ENCODE peak calls at places on chromosome 4, in seven cellular contexts. W is ovary; H is fibroblast of lung; J is CD8-positive, alpha-beta T cell; M is lung; O is CD4-positive, CD25-positive, alpha-beta regulatory T cell; L is adrenal gland. P is an unnamed sample. For H3K27me3 and H3K9me3, the result is how much of the 10 kb centered on the place peaks cover.

GRCh38 chr4:123418486-123418931 is 21.9 kb downstream of the SPRY1 start:
- DNase-seq in L (no peak), H (peak), W (no peak), J (no peak), M (peak), O (peak), P (peak)

GRCh38 chr4:55318541-55319129 is 27.4 kb upstream of the SRD5A3 start:
- DNase-seq in O (no peak), L (no peak), J (no peak), M (no peak), W (no peak), H (no peak), P (no peak)

GRCh38 chr4:67327245-67327860 is 217.9 kb downstream of the CENPC start:
- DNase-seq in H (peak), M (peak), W (no peak), O (peak), L (peak), J (peak), P (peak)

GRCh38 chr4:162498168-162498567 is 334.4 kb upstream of the FSTL5 start:
- DNase-seq in H (no peak), J (no peak), W (no peak), O (no peak), L (no peak), M (no peak), P (no peak)

GRCh38 chr4:77579406-77580076 is 26.1 kb upstream of the CXCL13 start:
- DNase-seq in O (no peak), L (no peak), M (no peak), H (peak), W (no peak), J (no peak), P (peak)

GRCh38 chr4:143406523-143406922 is 69.8 kb downstream of the GAB1 start:
- DNase-seq in J (no peak), W (peak), L (peak), M (peak), H (peak), O (no peak), P (peak)

GRCh38 chr4:26803462-26803861 is 57.2 kb upstream of the STIM2 start:
- DNase-seq in L (no peak), H (peak), M (no peak), W (no peak), J (no peak), O (no peak), P (peak)

GRCh38 chr4:81954266-81954665 is 419.5 kb downstream of the HNRNPD start:
- DNase-seq in W (no peak), O (no peak), L (no peak), H (no peak), J (no peak), M (no peak), P (no peak)

GRCh38 chr4:244471-244870 is 60.8 kb downstream of the ZNF732 start:
- DNase-seq in L (peak), M (peak), J (peak), O (peak), W (no peak), H (peak), P (no peak)

GRCh38 chr4:155666701-155667537 is at the start of gene GUCY1A1:
- DNase-seq in H (peak), M (peak), O (peak), W (no peak), L (peak), J (peak), P (peak)

GRCh38 chr4:47615385-47615784 is 130.3 kb downstream of the ATP10D start:
- DNase-seq in L (no peak), M (no peak), W (no peak), H (peak), J (no peak), O (no peak), P (no peak)

GRCh38 chr4:140952709-140953108 is 180.6 kb downstream of the RNF150 start:
- DNase-seq in L (no peak), M (no peak), W (no peak), J (no peak), O (no peak), H (peak), P (no peak)

GRCh38 chr4:89382439-89382838 is 74.8 kb upstream of the GPRIN3 start:
- DNase-seq in H (peak), J (no peak), M (no peak), W (no peak), O (no peak), L (no peak), P (no peak)

GRCh38 chr4:8021796-8022195 is 82.1 kb upstream of the AFAP1 start:
- DNase-seq in M (no peak), O (no peak), J (no peak), H (no peak), L (no peak), W (no peak), P (no peak)
- H3K27me3 ChIP-seq in M (under half), O (under half), J (under half), H (under half), L (under half), W (under half), P (under half)

DNA sequence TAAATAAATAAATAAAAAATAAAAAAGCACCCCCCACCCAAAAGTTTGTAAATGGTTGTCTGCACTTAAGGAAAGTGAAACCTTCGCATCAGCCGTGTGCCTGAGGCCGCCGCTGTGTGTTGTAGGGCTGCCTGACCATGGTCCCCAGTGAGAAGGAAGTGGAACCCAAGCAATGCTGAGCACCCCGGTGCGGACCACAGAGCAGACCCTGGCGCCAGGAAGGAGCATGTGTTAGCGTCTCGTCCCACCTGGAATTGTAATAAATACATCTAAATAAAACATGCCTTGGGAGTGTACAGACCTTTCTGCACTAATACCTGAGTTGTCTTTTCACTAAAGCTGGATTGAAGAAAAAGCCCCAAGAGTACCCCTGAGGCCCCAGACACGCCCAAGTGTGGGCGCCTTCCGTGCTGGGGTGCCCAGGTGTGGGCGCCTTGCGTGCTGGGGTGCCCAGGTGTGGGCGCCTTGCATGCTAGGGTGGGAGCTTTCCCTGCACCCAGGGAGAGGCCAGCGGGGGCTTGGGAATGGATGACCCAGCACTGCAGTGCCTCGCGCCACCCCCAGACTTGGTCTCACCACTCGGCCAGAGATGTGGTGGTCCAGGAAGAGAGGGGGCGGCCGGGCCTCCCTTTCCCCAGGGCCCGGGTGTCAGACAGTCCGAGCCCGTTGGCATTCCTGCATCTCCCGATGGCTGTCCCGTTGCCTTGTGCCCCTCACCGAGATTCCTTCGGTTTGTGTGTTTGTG is 33.7 kb downstream of the HTT-AS start:
- DNase-seq in M (no peak), W (no peak), L (no peak), J (no peak), O (no peak), H (no peak), P (no peak)
- H3K4me3 ChIP-seq in M (peak), W (no peak), L (no peak), J (peak), O (no peak), H (peak), P (peak)

DNA sequence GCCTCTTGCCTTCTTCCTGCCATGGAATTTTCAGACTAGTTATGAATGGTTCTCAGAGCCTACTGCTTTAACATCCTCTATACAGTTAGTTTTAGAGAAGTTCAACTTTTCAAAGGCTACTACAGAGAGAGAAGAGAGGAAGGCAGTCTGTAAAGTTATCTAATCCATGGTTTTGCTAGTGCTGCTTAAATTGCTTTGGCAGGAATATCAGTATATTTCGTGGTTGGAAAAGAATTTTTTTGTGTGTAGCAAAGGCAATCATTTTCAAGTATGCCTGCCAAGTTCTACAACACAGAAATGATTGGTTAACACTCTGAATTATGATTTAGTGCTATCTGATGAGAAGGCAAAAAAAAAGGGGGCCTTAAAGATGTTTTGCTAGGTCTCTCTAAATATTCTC is 133.0 kb downstream of the JADE1 start:
- DNase-seq in J (no peak), O (no peak), M (no peak), H (peak), W (no peak), L (no peak), P (no peak)
- H3K9me3 ChIP-seq in J (under half), O (under half), M (under half), H (under half), W (under half), L (under half), P (under half)

DNA sequence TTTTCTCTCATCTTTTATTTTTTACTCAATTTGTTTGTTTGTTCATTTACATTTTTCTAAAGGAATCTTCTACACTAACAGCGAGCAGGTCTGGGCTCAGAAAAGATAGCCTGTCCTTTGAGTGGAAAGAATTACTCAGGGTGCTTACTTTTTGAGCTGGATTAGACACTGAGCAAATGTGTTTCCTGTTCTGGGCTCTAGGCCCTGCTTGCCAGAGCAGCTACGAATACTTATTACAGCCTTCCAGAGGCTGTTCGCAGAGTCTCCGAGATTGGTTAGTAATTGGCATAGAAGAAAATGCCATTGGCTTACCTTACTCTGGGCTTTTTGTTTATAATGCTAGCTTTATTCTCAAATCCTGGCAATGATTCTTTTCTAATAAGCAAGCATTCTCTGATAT is 76.3 kb upstream of the GRXCR1 start:
- DNase-seq in W (no peak), L (no peak), J (no peak), O (no peak), H (no peak), M (no peak), P (no peak)
- H3K27me3 ChIP-seq in W (under half), L (under half), J (under half), O (under half), H (under half), M (under half), P (under half)

GRCh38 chr4:122150896-122151295 is 1.2 kb upstream of the BLTP1 start:
- DNase-seq in W (no peak), J (no peak), M (no peak), L (no peak), H (no peak), O (peak), P (no peak)
- H3K4me3 ChIP-seq in W (no peak), J (peak), M (no peak), L (no peak), H (no peak), O (peak), P (no peak)

GRCh38 chr4:159134422-159134821 is 31.5 kb downstream of the RAPGEF2 start:
- DNase-seq in M (no peak), O (no peak), J (no peak), W (no peak), L (no peak), H (no peak), P (no peak)
- H3K9me3 ChIP-seq in M (under half), O (under half), J (under half), W (under half), L (under half), H (under half), P (under half)

GRCh38 chr4:54095110-54095800 is 4.7 kb upstream of the GSX2 start:
- DNase-seq in J (no peak), W (no peak), L (no peak), M (no peak), H (no peak), O (no peak), P (no peak)
- H3K27me3 ChIP-seq in J (under half), W (under half), L (under half), M (under half), H (under half), O (half or more), P (under half)

P was measured in MG63.